ENCODE peak calls at places on chromosomes 12 and 14, in six cellular contexts. T is tibial nerve, O is left ventricle myocardium inferior, A is IMR-90, H is RWPE2, Y is upper lobe of right lung. E is an unnamed sample.

GRCh38 chr12:19994970-19995369 is 373.4 kb upstream of the PDE3A start:
- DNase-seq in T (no peak), O (no peak), A (no peak), H (no peak), Y (no peak), E (no peak)

GRCh38 chr12:54009171-54010052 is 627 bp downstream of the HOXC8 start:
- DNase-seq in T (no peak), O (no peak), A (no peak), H (no peak), Y (no peak), E (no peak)

GRCh38 chr12:57142121-57142520 is 5.3 kb downstream of the LRP1-AS start:
- DNase-seq in T (no peak), O (no peak), A (no peak), H (no peak), Y (no peak), E (no peak)

GRCh38 chr12:2449586-2449985 is 345.2 kb upstream of the FKBP4 start:
- DNase-seq in T (no peak), O (no peak), A (no peak), H (no peak), Y (no peak), E (no peak)

GRCh38 chr12:107415066-107415465 is 270.5 kb upstream of the PWP1 start:
- DNase-seq in T (no peak), O (no peak), A (peak; percentile 77), H (no peak), Y (no peak), E (no peak)

GRCh38 chr14:96162741-96163140 is 41.9 kb upstream of the BDKRB2 start:
- DNase-seq in T (no peak), O (no peak), A (peak; percentile 75), H (no peak), Y (no peak), E (no peak)

GRCh38 chr14:91400696-91401095 is 16.9 kb downstream of the CCDC88C start:
- DNase-seq in T (no peak), O (no peak), A (peak; percentile 8), H (no peak), Y (no peak), E (no peak)

GRCh38 chr12:52590021-52590420 is 11.2 kb downstream of the KRT72 start:
- DNase-seq in T (no peak), O (no peak), A (no peak), H (peak; percentile 25), Y (peak; percentile 33), E (no peak)

GRCh38 chr12:6186114-6186827 is 13.9 kb upstream of the CD9 start:
- DNase-seq in T (no peak), O (no peak), A (no peak), H (no peak), Y (no peak), E (no peak)

GRCh38 chr14:58390830-58391229 is 4.9 kb upstream of the TOMM20L start:
- DNase-seq in T (no peak), O (no peak), A (no peak), H (no peak), Y (no peak), E (no peak)

GRCh38 chr12:121227294-121227693 is 17.4 kb downstream of the P2RX4 start:
- DNase-seq in T (no peak), O (no peak), A (no peak), H (no peak), Y (peak; percentile 85), E (no peak)

GRCh38 chr12:80593766-80594165 is 113.7 kb upstream of the MYF6 start:
- DNase-seq in T (no peak), O (no peak), A (peak; percentile 91), H (no peak), Y (no peak), E (no peak)

GRCh38 chr12:108597559-108598471 is at the start of gene TMEM119:
- DNase-seq in T (no peak), O (peak; percentile 39), A (peak; percentile 37), H (no peak), Y (no peak), E (no peak)

GRCh38 chr12:118259079-118259478 is 113.6 kb downstream of the TAOK3 start:
- DNase-seq in T (no peak), O (no peak), A (peak; percentile 25), H (no peak), Y (no peak), E (no peak)

GRCh38 chr14:90756755-90757345 is 59.4 kb downstream of the TTC7B start:
- DNase-seq in T (no peak), O (no peak), A (no peak), H (no peak), Y (no peak), E (no peak)

GRCh38 chr12:69851976-69852375 is 26.9 kb downstream of the MYRFL start:
- DNase-seq in T (no peak), O (no peak), A (no peak), H (no peak), Y (no peak), E (no peak)

GRCh38 chr12:62750941-62751843 is 183.8 kb downstream of the PPM1H start:
- DNase-seq in T (no peak), O (no peak), A (no peak), H (no peak), Y (no peak), E (no peak)

GRCh38 chr12:30533518-30533917 is 162.2 kb downstream of the IPO8 start:
- DNase-seq in T (no peak), O (no peak), A (peak; percentile 1), H (no peak), Y (no peak), E (no peak)

GRCh38 chr12:121781751-121782615 is 11.5 kb downstream of the RHOF start:
- DNase-seq in T (no peak), O (no peak), A (peak; percentile 72), H (no peak), Y (no peak), E (no peak)

GRCh38 chr12:96198970-96199369 is 4.8 kb downstream of the ELK3 start:
- DNase-seq in T (no peak), O (no peak), A (peak; percentile 96), H (no peak), Y (no peak), E (no peak)

GRCh38 chr12:67331828-67332227 is 62.7 kb downstream of the CAND1 start:
- DNase-seq in T (no peak), O (no peak), A (no peak), H (no peak), Y (no peak), E (no peak)

GRCh38 chr12:68332726-68333630 is 816 bp upstream of the MDM1 start:
- DNase-seq in T (no peak), O (no peak), A (no peak), H (no peak), Y (no peak), E (no peak)

GRCh38 chr12:105168006-105168405 is 60.5 kb downstream of the WASHC4 start:
- DNase-seq in T (no peak), O (no peak), A (no peak), H (no peak), Y (no peak), E (no peak)

GRCh38 chr14:54257424-54257823 is 139.4 kb upstream of the CDKN3 start:
- DNase-seq in T (no peak), O (no peak), A (no peak), H (no peak), Y (no peak), E (no peak)

GRCh38 chr14:22339277-22339676 is 249.7 kb downstream of the DAD1 start:
- DNase-seq in T (peak; percentile 81), O (peak; percentile 83), A (peak; percentile 83), H (no peak), Y (no peak), E (no peak)

GRCh38 chr14:45364565-45364964 is 111.6 kb upstream of the MIS18BP1 start:
- DNase-seq in T (no peak), O (no peak), A (no peak), H (no peak), Y (no peak), E (no peak)
- TF ChIP-seq CTCF in T (no peak), O (peak; percentile 29), A (no peak), H (no peak), Y (no peak), E (no peak)

GRCh38 chr12:132937476-132937875 is 18.6 kb downstream of the ZNF605 start:
- DNase-seq in T (no peak), O (no peak), A (no peak), H (no peak), Y (no peak), E (no peak)

GRCh38 chr12:132941336-132941954 is 14.7 kb downstream of the ZNF605 start:
- DNase-seq in T (no peak), O (no peak), A (no peak), H (no peak), Y (no peak), E (no peak)

GRCh38 chr12:132942611-132943010 is 13.5 kb downstream of the ZNF605 start:
- DNase-seq in T (no peak), O (no peak), A (no peak), H (no peak), Y (no peak), E (no peak)

GRCh38 chr12:132936163-132936562 is 19.9 kb downstream of the ZNF605 start:
- DNase-seq in T (no peak), O (no peak), A (no peak), H (no peak), Y (no peak), E (no peak)

GRCh38 chr12:132940071-132940719 is 15.9 kb downstream of the ZNF605 start:
- DNase-seq in T (no peak), O (no peak), A (no peak), H (no peak), Y (no peak), E (no peak)
- H3K9me3 ChIP-seq in T (no peaks in the 10 kb centered on the region), O (peaks cover 89% of the 10 kb centered on the region), A (peaks cover 59% of the 10 kb centered on the region), H (peaks cover 10% of the 10 kb centered on the region), Y (peaks cover 54% of the 10 kb centered on the region), E (peaks cover 87% of the 10 kb centered on the region)

DNA sequence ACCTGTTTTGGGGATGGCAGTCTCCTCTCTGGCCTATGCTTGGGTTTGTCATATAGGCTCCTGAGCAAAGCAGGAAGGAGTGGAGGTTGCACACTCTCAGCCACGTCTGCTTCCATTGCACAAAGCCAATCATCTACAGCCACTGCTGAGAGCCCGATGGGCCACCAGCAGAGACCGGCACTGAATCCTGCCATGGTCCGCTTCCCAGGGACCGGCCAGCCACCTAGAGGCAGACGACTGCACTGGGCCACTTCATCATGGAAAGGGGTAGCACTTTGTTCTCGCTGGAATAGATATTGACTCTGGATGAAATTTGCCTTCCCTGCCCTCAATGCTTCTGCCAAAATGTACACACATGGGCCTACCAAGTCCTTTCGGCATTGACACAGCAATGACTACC is 22.3 kb downstream of the DLK1 start:
- DNase-seq in T (no peak), O (no peak), A (no peak), H (no peak), Y (peak; percentile 32), E (peak; percentile 22)
- TF ChIP-seq CTCF in T (no peak), O (no peak), A (no peak), H (no peak), Y (no peak), E (no peak)

DNA sequence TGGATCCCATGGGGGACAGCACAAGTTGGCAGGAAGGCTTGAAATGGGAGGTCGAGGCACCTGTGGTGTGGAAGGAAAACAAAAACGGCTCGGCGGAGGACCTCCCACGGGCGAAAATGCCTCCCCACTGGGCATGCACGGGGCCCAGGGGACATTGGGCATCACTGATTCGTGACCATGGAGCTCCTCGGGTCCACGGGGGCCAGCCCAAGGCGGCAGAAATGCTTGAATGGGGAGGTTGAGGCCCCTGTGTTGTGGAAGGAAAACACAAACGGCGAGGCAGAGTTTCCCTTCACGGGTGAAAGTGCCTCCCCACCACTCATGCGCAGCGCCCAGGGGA is 376.0 kb downstream of the ALG10 start:
- DNase-seq in T (peak; percentile 8), O (no peak), A (no peak), H (peak; percentile 19), Y (peak; percentile 53), E (peak; percentile 53)
- H3K9me3 ChIP-seq in T (no peaks in the 10 kb centered on the region), O (peaks cover 76% of the 10 kb centered on the region), A (peaks cover 73% of the 10 kb centered on the region), H (peaks cover 5% of the 10 kb centered on the region), Y (no peaks in the 10 kb centered on the region), E (no peaks in the 10 kb centered on the region)

GRCh38 chr14:52015411-52016030 is 26.2 kb downstream of the RTRAF start:
- DNase-seq in T (no peak), O (no peak), A (peak; percentile 17), H (no peak), Y (no peak), E (no peak)
- TF ChIP-seq CTCF in T (peak; percentile 31), O (peak; percentile 66), A (peak; percentile 39), H (peak; percentile 34), Y (peak; percentile 40), E (peak; percentile 29)